ENCODE peak calls at places on chromosomes 6 and 20, in eight cellular contexts. A is cardiac fibroblast, T is right cardiac atrium, P is GM12865, Z is choroid plexus epithelial cell, L is SJSA1, J is transverse colon, O is cardiac muscle cell. U is an unnamed sample.

GRCh38 chr6:32483968-32484613 is 44.4 kb downstream of the HLA-DRA start:
- DNase-seq in A (no peak), T (no peak), P (no peak), Z (no peak), L (no peak), J (no peak), O (no peak), U (no peak)

GRCh38 chr6:28824793-28825731 is 98.7 kb downstream of the TRIM27 start:
- DNase-seq in A (no peak), T (no peak), P (no peak), Z (no peak), L (no peak), J (no peak), O (no peak), U (no peak)

GRCh38 chr20:18443841-18444240 is 23.0 kb downstream of the DZANK1 start:
- DNase-seq in A (peak), T (no peak), P (no peak), Z (peak), L (no peak), J (no peak), O (peak), U (no peak)

GRCh38 chr6:106513813-106514212 is 115.5 kb downstream of the RTN4IP1 start:
- DNase-seq in A (no peak), T (no peak), P (peak), Z (no peak), L (no peak), J (no peak), O (no peak), U (no peak)

GRCh38 chr6:81766482-81767069 is 14.1 kb upstream of the TENT5A start:
- DNase-seq in A (peak), T (no peak), P (no peak), Z (peak), L (no peak), J (no peak), O (peak), U (no peak)

GRCh38 chr6:26196846-26197683 is 109.8 kb downstream of the HFE start:
- DNase-seq in A (peak), T (peak), P (peak), Z (peak), L (peak), J (peak), O (peak), U (peak)

GRCh38 chr6:29702519-29703103 is 20.6 kb upstream of the HLA-F start:
- DNase-seq in A (peak), T (peak), P (peak), Z (peak), L (peak), J (peak), O (peak), U (no peak)

GRCh38 chr20:54153041-54153327 is 20.8 kb downstream of the CYP24A1 start:
- DNase-seq in A (no peak), T (no peak), P (no peak), Z (no peak), L (no peak), J (no peak), O (no peak), U (no peak)

GRCh38 chr20:50230871-50231270 is 40.2 kb downstream of the CEBPB start:
- DNase-seq in A (no peak), T (no peak), P (no peak), Z (no peak), L (no peak), J (no peak), O (no peak), U (no peak)

GRCh38 chr6:36204068-36204753 is 7.7 kb downstream of the BRPF3 start:
- DNase-seq in A (no peak), T (no peak), P (peak), Z (no peak), L (no peak), J (no peak), O (no peak), U (no peak)

GRCh38 chr6:45743028-45743615 is 272.5 kb downstream of the CLIC5 start:
- DNase-seq in A (peak), T (no peak), P (no peak), Z (peak), L (no peak), J (no peak), O (peak), U (no peak)

GRCh38 chr6:157608221-157609075 is 214.6 kb upstream of the SNX9 start:
- DNase-seq in A (no peak), T (no peak), P (no peak), Z (no peak), L (no peak), J (no peak), O (no peak), U (no peak)

GRCh38 chr6:112466378-112467151 is 119.4 kb downstream of the RFPL4B start:
- DNase-seq in A (peak), T (no peak), P (peak), Z (peak), L (no peak), J (no peak), O (peak), U (no peak)

GRCh38 chr6:26183237-26183580 is 96.0 kb downstream of the HFE start:
- DNase-seq in A (no peak), T (no peak), P (no peak), Z (no peak), L (no peak), J (no peak), O (no peak), U (no peak)

GRCh38 chr6:137870744-137871247 is 3.7 kb downstream of the TNFAIP3 start:
- DNase-seq in A (no peak), T (no peak), P (peak), Z (no peak), L (no peak), J (no peak), O (no peak), U (no peak)

GRCh38 chr6:34836451-34836850 is 44.6 kb downstream of the BLTP3A start:
- DNase-seq in A (no peak), T (no peak), P (no peak), Z (no peak), L (no peak), J (no peak), O (no peak), U (no peak)

GRCh38 chr6:125211352-125211751 is 57.8 kb downstream of the TPD52L1 start:
- DNase-seq in A (no peak), T (no peak), P (no peak), Z (no peak), L (no peak), J (no peak), O (no peak), U (no peak)

GRCh38 chr20:57043669-57044268 is 222.7 kb downstream of the BMP7 start:
- DNase-seq in A (no peak), T (no peak), P (no peak), Z (no peak), L (no peak), J (no peak), O (no peak), U (no peak)

GRCh38 chr20:61355585-61355984 is 103.5 kb downstream of the CDH4 start:
- DNase-seq in A (no peak), T (no peak), P (no peak), Z (no peak), L (no peak), J (no peak), O (no peak), U (no peak)

GRCh38 chr20:7993238-7993637 is 26.3 kb downstream of the TMX4 start:
- DNase-seq in A (no peak), T (no peak), P (no peak), Z (no peak), L (no peak), J (no peak), O (no peak), U (no peak)

GRCh38 chr6:143746202-143747119 is 68.7 kb downstream of the PHACTR2 start:
- DNase-seq in A (no peak), T (no peak), P (no peak), Z (no peak), L (no peak), J (no peak), O (no peak), U (peak)

GRCh38 chr6:8764733-8765132 is 329.4 kb upstream of the SLC35B3 start:
- DNase-seq in A (no peak), T (no peak), P (no peak), Z (no peak), L (no peak), J (no peak), O (no peak), U (no peak)
- H3K4me3 ChIP-seq in A (no peak), T (no peak), P (no peak), Z (no peak), L (no peak), J (no peak), O (no peak), U (no peak)

DNA sequence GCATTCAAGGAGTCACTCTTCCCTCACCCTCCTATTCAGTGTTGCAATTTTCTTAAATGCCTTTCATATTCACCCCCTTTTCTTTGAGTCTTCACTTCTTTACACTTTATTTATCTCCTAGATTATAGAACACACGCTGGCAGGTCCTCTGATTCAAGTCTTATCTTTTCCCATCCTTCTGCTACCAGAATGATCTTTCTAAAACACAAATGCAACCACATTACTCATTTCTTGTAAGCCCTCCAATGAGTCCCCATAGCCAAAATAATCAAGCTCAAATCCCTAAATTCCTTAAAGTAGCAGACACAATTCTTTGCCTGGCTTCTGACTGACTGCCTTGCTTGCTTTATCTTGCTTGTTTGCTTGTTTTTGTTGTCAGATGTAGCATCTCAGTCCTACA is 920.0 kb downstream of the TFAP2A start:
- DNase-seq in A (peak), T (no peak), P (no peak), Z (peak), L (no peak), J (no peak), O (peak), U (no peak)
- H3K4me3 ChIP-seq in A (no peak), T (no peak), P (no peak), Z (no peak), L (no peak), J (no peak), O (no peak), U (no peak)

DNA sequence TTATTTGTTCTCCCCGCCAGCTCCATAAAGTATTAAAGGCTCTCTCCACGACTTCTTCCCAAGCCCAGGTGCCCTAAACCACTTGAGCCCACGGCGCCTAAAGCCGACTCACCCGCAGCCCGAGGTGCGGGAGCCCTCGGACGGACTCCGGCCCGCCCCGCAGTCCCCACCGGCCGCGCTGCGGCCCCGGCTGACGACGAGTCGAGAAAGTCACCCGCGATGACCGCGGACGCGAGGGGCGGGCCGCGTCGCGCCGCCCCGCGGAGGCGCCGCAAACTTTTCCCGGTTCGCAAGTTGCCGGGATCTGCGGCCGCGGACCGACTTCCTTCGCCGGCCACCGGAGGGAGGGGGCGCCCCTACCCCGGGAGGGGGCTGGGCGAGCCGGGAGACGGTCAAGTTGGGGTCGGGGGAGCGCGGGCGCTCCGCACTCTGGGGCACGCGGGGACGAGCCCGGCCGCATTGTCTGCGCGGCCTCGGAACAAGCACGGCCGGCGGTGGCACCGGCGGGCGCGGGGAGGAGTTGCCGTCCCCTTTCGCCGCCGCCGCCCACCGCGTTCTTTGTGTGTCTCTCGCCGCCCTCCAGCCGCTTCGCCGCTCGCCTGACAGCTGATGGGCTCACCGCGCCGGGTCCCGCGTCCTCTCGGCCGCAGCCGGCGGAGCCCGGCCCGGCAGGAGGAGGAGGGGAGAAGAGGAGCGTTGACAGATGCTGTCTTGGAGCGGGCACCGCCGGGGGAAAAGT is 131.5 kb downstream of the OGFRL1 start:
- DNase-seq in A (peak), T (peak), P (no peak), Z (peak), L (peak), J (peak), O (peak), U (peak)
- H3K4me3 ChIP-seq in A (peak), T (peak), P (no peak), Z (peak), L (peak), J (peak), O (peak), U (peak)

DNA sequence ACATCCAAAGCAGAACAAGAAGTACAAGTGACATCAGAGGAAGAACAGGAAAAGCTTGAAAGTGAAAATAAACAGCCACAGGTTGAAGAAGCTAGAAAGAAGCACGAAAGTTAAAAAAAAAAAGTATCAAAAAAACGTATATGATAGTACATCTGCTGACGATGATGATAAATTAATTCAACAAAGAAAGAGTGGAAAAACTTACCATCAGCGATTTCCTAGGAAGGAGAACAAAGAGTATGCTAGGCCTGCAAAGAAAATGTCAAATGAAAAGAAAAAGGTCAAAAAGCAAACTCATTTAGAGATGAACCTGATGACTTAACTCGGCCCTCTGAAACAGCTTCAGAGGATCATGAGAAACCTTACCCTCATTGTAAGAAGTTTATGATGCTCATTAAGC is 3.7 kb downstream of the SAYSD1 start:
- DNase-seq in A (no peak), T (no peak), P (no peak), Z (no peak), L (no peak), J (no peak), O (no peak), U (no peak)
- H3K4me3 ChIP-seq in A (no peak), T (no peak), P (no peak), Z (no peak), L (no peak), J (no peak), O (no peak), U (no peak)

DNA sequence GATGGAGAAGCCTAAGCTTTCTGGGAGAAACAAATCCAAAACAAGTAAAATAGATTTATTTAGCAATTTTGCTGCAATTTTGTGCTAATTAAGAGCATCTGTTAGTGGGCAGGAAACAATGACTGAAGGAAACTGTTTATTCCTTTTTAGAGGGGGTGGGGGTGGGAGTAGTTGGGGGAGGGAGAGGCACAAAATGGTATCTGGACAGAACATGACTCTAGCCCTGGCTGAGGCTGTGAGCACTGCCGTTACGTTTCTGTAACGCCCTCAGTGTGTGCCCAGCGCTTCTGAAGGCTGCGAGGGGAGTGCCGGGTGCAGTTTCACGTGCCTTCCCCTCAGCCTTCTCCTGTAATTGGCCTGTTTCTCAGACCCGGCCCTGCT is 28.8 kb downstream of the METTL24 start:
- DNase-seq in A (no peak), T (no peak), P (no peak), Z (no peak), L (peak), J (no peak), O (peak), U (no peak)
- H3K4me3 ChIP-seq in A (peak), T (no peak), P (no peak), Z (peak), L (peak), J (peak), O (no peak), U (no peak)

GRCh38 chr6:165663283-165663735 is 268 bp upstream of the PDE10A start:
- DNase-seq in A (peak), T (peak), P (no peak), Z (peak), L (no peak), J (no peak), O (peak), U (peak)

GRCh38 chr6:165662671-165663282 is at the start of gene PDE10A:
- DNase-seq in A (peak), T (peak), P (no peak), Z (peak), L (no peak), J (no peak), O (peak), U (peak)

GRCh38 chr6:165663736-165664552 is 903 bp upstream of the PDE10A start:
- DNase-seq in A (peak), T (no peak), P (no peak), Z (no peak), L (no peak), J (no peak), O (no peak), U (no peak)

GRCh38 chr6:165665384-165665672 is 2.3 kb upstream of the PDE10A start:
- DNase-seq in A (no peak), T (no peak), P (no peak), Z (no peak), L (no peak), J (no peak), O (no peak), U (no peak)

GRCh38 chr6:165664553-165665383 is 1.7 kb upstream of the PDE10A start:
- DNase-seq in A (peak), T (no peak), P (no peak), Z (peak), L (no peak), J (no peak), O (peak), U (no peak)
- H3K4me3 ChIP-seq in A (peak), T (peak), P (no peak), Z (peak), L (peak), J (no peak), O (peak), U (no peak)

GRCh38 chr6:146434991-146435390 is 108.6 kb upstream of the RAB32 start:
- DNase-seq in A (no peak), T (no peak), P (no peak), Z (no peak), L (no peak), J (no peak), O (no peak), U (no peak)
- H3K4me3 ChIP-seq in A (no peak), T (no peak), P (no peak), Z (no peak), L (no peak), J (peak), O (peak), U (no peak)

GRCh38 chr6:16041327-16041726 is 87.6 kb upstream of the MYLIP start:
- DNase-seq in A (no peak), T (no peak), P (peak), Z (no peak), L (no peak), J (no peak), O (no peak), U (no peak)
- H3K4me3 ChIP-seq in A (no peak), T (no peak), P (no peak), Z (no peak), L (no peak), J (no peak), O (no peak), U (no peak)

U was measured in adrenal gland.